ENCODE peak calls at places on chromosomes 12 and 14, in five cellular contexts. Z is HepG2, K is WTC11, P is H1, T is GM12878. V is an unnamed sample.

GRCh38 chr12:68794653-68795253 is 13.2 kb upstream of the MDM2 start:
- DNase-seq in K (no peak), P (no peak), Z (no peak), T (no peak), V (no peak)

GRCh38 chr12:121838096-121838495 is 20.6 kb downstream of the HPD start:
- DNase-seq in P (no peak), T (no peak), Z (no peak), K (no peak), V (no peak)

GRCh38 chr14:50954811-50955372 is 10.6 kb upstream of the PYGL start:
- DNase-seq in P (no peak), T (no peak), Z (peak; percentile 33), K (no peak), V (peak; percentile 19)

GRCh38 chr12:7612851-7613250 is 52.9 kb downstream of the APOBEC1 start:
- DNase-seq in Z (no peak), K (no peak), P (no peak), T (no peak), V (no peak)

GRCh38 chr12:57694459-57695019 is 607 bp downstream of the OS9 start:
- DNase-seq in T (no peak), Z (no peak), K (no peak), P (no peak), V (peak; percentile 38)

GRCh38 chr12:115709410-115710065 is 568.0 kb downstream of the MED13L start:
- DNase-seq in T (no peak), K (no peak), P (no peak), Z (no peak), V (no peak)

GRCh38 chr12:88577537-88577936 is 2.7 kb downstream of the KITLG start:
- DNase-seq in K (no peak), T (no peak), Z (no peak), P (no peak), V (no peak)

GRCh38 chr12:132393245-132393795 is 63.9 kb upstream of the GALNT9 start:
- DNase-seq in T (no peak), Z (peak; percentile 20), P (no peak), K (no peak), V (peak; percentile 63)

GRCh38 chr14:89615421-89615820 is 198.4 kb upstream of the FOXN3 start:
- DNase-seq in K (no peak), T (no peak), Z (no peak), P (no peak), V (no peak)

GRCh38 chr12:55682087-55682796 is 25.5 kb downstream of the ITGA7 start:
- DNase-seq in Z (peak; percentile 41), T (no peak), K (no peak), P (no peak), V (no peak)

GRCh38 chr12:6765634-6766581 is at the start of gene PTMS:
- DNase-seq in T (no peak), K (peak; percentile 86), Z (peak; percentile 41), P (no peak), V (peak; percentile 74)

GRCh38 chr14:32724864-32725550 is 213.7 kb upstream of the NPAS3 start:
- DNase-seq in Z (no peak), K (peak; percentile 31), P (no peak), T (no peak), V (no peak)

GRCh38 chr14:101444116-101444515 is 117.2 kb upstream of the DIO3 start:
- DNase-seq in P (no peak), Z (no peak), K (no peak), T (no peak), V (no peak)

GRCh38 chr14:101440511-101440910 is 120.8 kb upstream of the DIO3 start:
- DNase-seq in T (no peak), P (no peak), K (no peak), Z (no peak), V (no peak)

GRCh38 chr14:101445278-101445677 is 116.0 kb upstream of the DIO3 start:
- DNase-seq in T (no peak), P (no peak), Z (no peak), K (no peak), V (no peak)

GRCh38 chr14:101441710-101442109 is 119.6 kb upstream of the DIO3 start:
- DNase-seq in K (no peak), Z (no peak), T (no peak), P (no peak), V (no peak)

DNA sequence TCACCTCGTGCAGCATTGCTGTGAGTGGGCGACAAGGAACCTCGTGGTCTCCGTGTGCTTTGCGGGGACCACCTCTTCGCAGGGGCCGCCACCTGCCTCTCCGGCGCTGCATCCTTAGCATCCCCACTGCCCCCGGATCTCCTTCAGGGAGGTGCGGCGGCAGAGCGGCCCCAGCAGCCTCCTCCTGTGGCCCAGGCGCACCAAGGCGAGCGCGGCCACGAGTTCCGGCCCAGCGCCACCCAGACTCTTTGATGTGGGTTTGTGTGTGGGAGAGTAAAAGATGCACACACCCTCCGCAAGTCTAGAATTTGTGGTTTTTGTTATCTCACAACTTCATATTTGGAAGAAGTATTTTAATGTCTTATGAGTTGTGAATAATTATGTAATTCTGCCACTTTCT is 118.8 kb upstream of the DIO3 start:
- DNase-seq in P (no peak), T (no peak), K (no peak), Z (no peak), V (peak; percentile 32)
- TF ChIP-seq ATF2 in P (no peak), T (no peak), K (no peak), Z (no peak), V (no peak)

DNA sequence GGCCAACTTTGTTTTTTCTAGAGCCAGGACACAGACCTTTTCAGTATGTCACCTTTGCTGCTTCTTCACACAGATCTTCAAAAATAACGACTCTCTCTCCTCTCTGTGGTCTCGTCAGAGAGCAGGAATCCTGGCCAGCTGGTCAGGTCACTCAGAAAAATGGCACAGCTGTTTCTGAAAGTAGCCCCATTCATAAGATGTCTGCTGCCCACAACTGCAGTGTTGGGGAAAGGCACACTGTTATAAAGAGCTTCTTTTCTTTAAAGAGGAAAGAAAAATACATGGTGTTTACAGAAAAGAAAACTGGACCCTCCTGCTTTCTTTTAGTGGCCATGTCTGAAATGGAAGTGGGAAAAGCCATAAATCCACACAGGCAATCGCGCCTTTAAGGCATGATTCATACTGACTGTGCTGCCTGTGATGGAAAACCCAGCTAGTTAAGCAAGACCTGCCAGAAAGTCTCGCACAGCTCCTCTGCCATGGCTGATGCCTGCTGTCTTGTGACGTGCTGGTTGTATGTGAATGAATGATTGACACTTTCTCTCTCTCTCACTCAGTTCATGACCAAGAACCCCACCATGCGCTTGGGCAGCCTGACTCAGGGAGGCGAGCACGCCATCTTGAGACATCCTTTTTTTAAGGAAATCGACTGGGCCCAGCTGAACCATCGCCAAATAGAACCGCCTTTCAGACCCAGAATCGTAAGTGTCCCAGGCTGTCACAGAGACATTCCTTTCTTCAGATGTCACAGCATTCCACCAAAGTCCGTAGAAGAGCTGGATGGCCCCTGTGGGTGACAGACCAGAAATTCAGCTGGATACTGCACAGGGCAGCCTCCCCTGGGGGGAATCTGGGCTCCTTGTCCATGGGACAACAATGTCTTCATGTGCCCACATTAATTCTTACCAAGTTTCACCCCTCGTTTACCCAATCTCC is 147.9 kb upstream of the HIF1A start:
- DNase-seq in P (no peak), K (no peak), Z (no peak), T (no peak), V (no peak)
- TF ChIP-seq ATF2 in P (no peak), K (no peak), Z (no peak), T (no peak), V (no peak)

GRCh38 chr14:53638966-53639365 is 317.7 kb downstream of the BMP4 start:
- DNase-seq in T (no peak), P (no peak), Z (no peak), K (no peak), V (no peak)
- TF ChIP-seq ATF2 in T (no peak), P (no peak), Z (no peak), K (no peak), V (no peak)

GRCh38 chr14:80872645-80873044 is 68.9 kb downstream of the CEP128 start:
- DNase-seq in Z (no peak), P (no peak), T (no peak), K (no peak), V (no peak)

GRCh38 chr14:80862983-80863382 is 78.6 kb downstream of the CEP128 start:
- DNase-seq in T (no peak), Z (no peak), K (no peak), P (no peak), V (no peak)

GRCh38 chr14:80865565-80865964 is 76.0 kb downstream of the CEP128 start:
- DNase-seq in K (no peak), T (no peak), P (no peak), Z (no peak), V (no peak)

GRCh38 chr14:80867798-80868197 is 73.7 kb downstream of the CEP128 start:
- DNase-seq in K (no peak), Z (no peak), T (no peak), P (no peak), V (no peak)

GRCh38 chr14:80867091-80867490 is 74.4 kb downstream of the CEP128 start:
- DNase-seq in P (no peak), T (no peak), Z (no peak), K (no peak), V (no peak)
- TF ChIP-seq ATF2 in P (no peak), T (no peak), Z (no peak), K (no peak), V (no peak)